ENCODE peak calls at places on chromosomes 5 and 9, in five cellular contexts. B, M, H, Q and I are unnamed samples.

GRCh38 chr5:56175465-56175864 is 57.7 kb downstream of the ANKRD55 start:
- DNase-seq in M (no peak), B (peak), H (no peak), Q (peak), I (peak)

GRCh38 chr5:95620870-95621838 is 1.3 kb downstream of the GPR150 start:
- DNase-seq in B (no peak), M (peak), Q (peak), H (peak), I (no peak)

GRCh38 chr9:112097712-112098688 is 77.1 kb downstream of the SUSD1 start:
- DNase-seq in H (peak), Q (peak), M (peak), B (peak), I (peak)

GRCh38 chr9:26744362-26744965 is 148.1 kb downstream of the CAAP1 start:
- DNase-seq in Q (peak), B (peak), M (no peak), H (peak), I (no peak)

GRCh38 chr5:137487600-137487999 is 11.5 kb downstream of the SPOCK1 start:
- DNase-seq in H (no peak), B (no peak), Q (no peak), M (no peak), I (no peak)

GRCh38 chr9:83744206-83744605 is 36.4 kb upstream of the UBQLN1 start:
- DNase-seq in B (no peak), Q (peak), M (no peak), H (no peak), I (no peak)

GRCh38 chr9:113888976-113889375 is 12.9 kb downstream of the ZNF618 start:
- DNase-seq in Q (no peak), M (no peak), B (no peak), H (no peak), I (no peak)

GRCh38 chr9:76773051-76773450 is 8.8 kb downstream of the PCA3 start:
- DNase-seq in M (no peak), H (no peak), Q (no peak), B (no peak), I (no peak)

GRCh38 chr5:72509401-72509800 is 2.2 kb upstream of the ZNF366 start:
- DNase-seq in Q (no peak), M (no peak), B (no peak), H (no peak), I (no peak)

GRCh38 chr5:32520326-32520725 is 65.0 kb upstream of the SUB1 start:
- DNase-seq in M (no peak), B (no peak), H (no peak), Q (no peak), I (no peak)

GRCh38 chr5:137220523-137220927 is 278.6 kb downstream of the SPOCK1 start:
- DNase-seq in M (peak), Q (peak), H (peak), B (peak), I (peak)

GRCh38 chr5:61232490-61232889 is 70.2 kb upstream of the SMIM15 start:
- DNase-seq in B (no peak), M (no peak), H (no peak), Q (no peak), I (no peak)

GRCh38 chr5:53419247-53419646 is 61.2 kb upstream of the FST start:
- DNase-seq in Q (no peak), M (no peak), B (peak), H (no peak), I (peak)

GRCh38 chr5:103801681-103802080 is 239.1 kb upstream of the NUDT12 start:
- DNase-seq in Q (no peak), M (no peak), B (no peak), H (no peak), I (no peak)

GRCh38 chr5:141941779-141942178 is 16.2 kb downstream of the PCDH12 start:
- DNase-seq in B (no peak), Q (no peak), M (no peak), H (no peak), I (no peak)

GRCh38 chr5:14676320-14676719 is 11.8 kb downstream of the OTULIN start:
- DNase-seq in Q (peak), B (no peak), M (no peak), H (no peak), I (peak)

GRCh38 chr9:124849801-124850200 is 3.5 kb upstream of the WDR38 start:
- DNase-seq in M (no peak), Q (no peak), H (no peak), B (no peak), I (no peak)

GRCh38 chr5:39187873-39188731 is 31.3 kb downstream of the FYB1 start:
- DNase-seq in H (no peak), B (no peak), M (no peak), Q (no peak), I (no peak)

GRCh38 chr9:27945386-27945785 is 372.1 kb upstream of the C9orf72 start:
- DNase-seq in M (no peak), Q (no peak), H (no peak), B (no peak), I (peak)

GRCh38 chr9:83449166-83449565 is 89.0 kb downstream of the FRMD3 start:
- DNase-seq in Q (no peak), H (no peak), B (no peak), M (no peak), I (no peak)

GRCh38 chr5:68037541-68037940 is 178.0 kb upstream of the PIK3R1 start:
- DNase-seq in H (no peak), Q (no peak), M (no peak), B (no peak), I (no peak)

GRCh38 chr9:128390813-128391711 is 19.9 kb downstream of the URM1 start:
- DNase-seq in Q (no peak), B (no peak), M (no peak), H (no peak), I (no peak)

GRCh38 chr9:81077572-81077971 is 611.8 kb downstream of the TLE1 start:
- DNase-seq in B (no peak), M (no peak), Q (no peak), H (no peak), I (no peak)

GRCh38 chr5:59893061-59893435 is 478 bp downstream of the PDE4D start:
- DNase-seq in H (peak), Q (no peak), B (no peak), M (peak), I (no peak)

GRCh38 chr5:164998142-164998541 is 1492.7 kb downstream of the MAT2B start:
- DNase-seq in M (no peak), B (no peak), H (no peak), Q (no peak), I (no peak)

GRCh38 chr9:79652598-79652997 is 80.8 kb downstream of the TLE4 start:
- DNase-seq in M (no peak), Q (no peak), H (no peak), B (no peak), I (peak)

GRCh38 chr5:172429201-172429940 is 25.0 kb downstream of the SH3PXD2B start:
- DNase-seq in Q (peak), M (no peak), B (peak), H (no peak), I (no peak)

GRCh38 chr9:99211746-99212145 is 10.0 kb downstream of the ALG2 start:
- DNase-seq in Q (no peak), B (no peak), M (peak), H (no peak), I (no peak)

GRCh38 chr9:131402073-131402472 is 8.2 kb downstream of the PRRC2B start:
- DNase-seq in Q (no peak), H (no peak), M (no peak), B (no peak), I (peak)
- TF ChIP-seq CTCF in Q (no peak), H (no peak), M (no peak), B (no peak), I (peak)

DNA sequence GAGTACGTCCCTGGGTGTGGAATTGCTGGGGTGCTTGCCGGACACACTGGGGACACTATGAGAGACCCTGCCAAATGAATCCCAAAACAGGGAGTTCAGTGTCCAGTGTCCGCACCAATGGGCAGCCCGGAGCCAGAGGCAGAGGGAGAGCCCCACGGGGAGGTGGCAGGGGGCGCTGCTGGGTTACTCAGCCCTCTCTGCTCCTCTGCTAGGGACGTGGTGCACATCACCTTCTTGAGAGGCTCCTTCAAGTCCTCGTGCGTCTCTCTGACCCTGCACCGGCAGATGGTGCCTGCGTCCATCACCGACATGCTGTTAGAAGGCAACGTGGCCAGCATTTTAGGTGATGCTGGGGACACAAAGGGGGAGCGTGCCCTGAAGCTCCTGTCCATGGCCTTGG is 20.8 kb downstream of the STKLD1 start:
- DNase-seq in M (peak), B (no peak), Q (no peak), H (no peak), I (no peak)
- TF ChIP-seq CTCF in M (peak), B (peak), Q (no peak), H (peak), I (peak)

GRCh38 chr5:176355400-176356178 is 6.0 kb downstream of the KIAA1191 start:
- DNase-seq in M (peak), Q (no peak), B (no peak), H (no peak), I (no peak)
- TF ChIP-seq CTCF in M (peak), Q (no peak), B (no peak), H (no peak), I (no peak)

GRCh38 chr9:21491742-21492141 is 9.6 kb upstream of the IFNE start:
- DNase-seq in M (no peak), Q (no peak), H (no peak), B (no peak), I (no peak)
- TF ChIP-seq CTCF in M (no peak), Q (no peak), H (no peak), B (peak), I (peak)

GRCh38 chr5:101012880-101013279 is 109.8 kb upstream of the ST8SIA4 start:
- DNase-seq in H (no peak), Q (no peak), B (no peak), M (no peak), I (no peak)
- TF ChIP-seq CTCF in H (no peak), Q (no peak), B (no peak), M (peak), I (peak)

GRCh38 chr5:143204474-143205246 is 198.8 kb downstream of the NR3C1 start:
- DNase-seq in Q (no peak), H (no peak), B (no peak), M (no peak), I (no peak)

GRCh38 chr5:143207058-143207457 is 196.4 kb downstream of the NR3C1 start:
- DNase-seq in H (no peak), B (no peak), M (no peak), Q (no peak), I (no peak)

GRCh38 chr5:143206194-143207053 is 197.1 kb downstream of the NR3C1 start:
- DNase-seq in H (no peak), Q (no peak), M (no peak), B (no peak), I (peak)

GRCh38 chr5:143205879-143206193 is 197.7 kb downstream of the NR3C1 start:
- DNase-seq in Q (no peak), H (no peak), M (no peak), B (no peak), I (no peak)

GRCh38 chr5:143205386-143205785 is 198.1 kb downstream of the NR3C1 start:
- DNase-seq in H (no peak), M (no peak), B (peak), Q (no peak), I (peak)
- TF ChIP-seq CTCF in H (no peak), M (no peak), B (no peak), Q (no peak), I (peak)

GRCh38 chr5:154857534-154858250 is 735 bp upstream of the CNOT8 start:
- DNase-seq in H (peak), Q (peak), M (peak), B (peak), I (peak)
- TF ChIP-seq CTCF in H (no peak), Q (no peak), M (peak), B (no peak), I (peak)

GRCh38 chr9:127360829-127361228 is 36.1 kb upstream of the SLC2A8 start:
- DNase-seq in Q (no peak), B (no peak), H (no peak), M (peak), I (peak)
- TF ChIP-seq CTCF in Q (no peak), B (peak), H (no peak), M (peak), I (peak)